ENCODE peak calls at places on chromosomes 6 and 20, in six cellular contexts. A, S, E, H, O and W are unnamed samples. For H3K4me1, the result is how much of the 10 kb centered on the place peaks cover.

GRCh38 chr20:38723069-38723981 is 961 bp upstream of the SLC32A1 start:
- DNase-seq in E (no peak), S (no peak), A (no peak), H (no peak), O (peak), W (no peak)

GRCh38 chr6:137033828-137034227 is 10.9 kb downstream of the IL20RA start:
- DNase-seq in A (no peak), S (no peak), O (no peak), E (no peak), H (no peak), W (no peak)

GRCh38 chr6:11785953-11786579 is 7.5 kb upstream of the ADTRP start:
- DNase-seq in S (peak), E (no peak), H (no peak), O (no peak), A (no peak), W (no peak)

GRCh38 chr6:152749336-152749735 is 1.3 kb upstream of the VIP start:
- DNase-seq in E (no peak), H (no peak), S (no peak), O (no peak), A (no peak), W (no peak)

GRCh38 chr6:109760208-109760607 is 69.1 kb downstream of the FIG4 start:
- DNase-seq in O (no peak), S (no peak), A (no peak), H (no peak), E (no peak), W (no peak)

GRCh38 chr6:106087548-106088325 is 1.6 kb downstream of the PRDM1 start:
- DNase-seq in E (peak), O (peak), H (no peak), A (no peak), S (no peak), W (no peak)

GRCh38 chr6:139392834-139393233 is 18.4 kb upstream of the CITED2 start:
- DNase-seq in S (no peak), E (no peak), A (no peak), H (no peak), O (no peak), W (no peak)

GRCh38 chr20:15618912-15619311 is 954.3 kb downstream of the KIF16B start:
- DNase-seq in A (no peak), H (no peak), S (no peak), E (no peak), O (no peak), W (no peak)

GRCh38 chr6:53517021-53517420 is 27.9 kb downstream of the GCLC start:
- DNase-seq in O (no peak), S (no peak), H (no peak), A (no peak), E (no peak), W (no peak)

GRCh38 chr20:51366155-51366886 is 176.2 kb downstream of the NFATC2 start:
- DNase-seq in H (no peak), O (no peak), A (peak), E (peak), S (peak), W (no peak)

DNA sequence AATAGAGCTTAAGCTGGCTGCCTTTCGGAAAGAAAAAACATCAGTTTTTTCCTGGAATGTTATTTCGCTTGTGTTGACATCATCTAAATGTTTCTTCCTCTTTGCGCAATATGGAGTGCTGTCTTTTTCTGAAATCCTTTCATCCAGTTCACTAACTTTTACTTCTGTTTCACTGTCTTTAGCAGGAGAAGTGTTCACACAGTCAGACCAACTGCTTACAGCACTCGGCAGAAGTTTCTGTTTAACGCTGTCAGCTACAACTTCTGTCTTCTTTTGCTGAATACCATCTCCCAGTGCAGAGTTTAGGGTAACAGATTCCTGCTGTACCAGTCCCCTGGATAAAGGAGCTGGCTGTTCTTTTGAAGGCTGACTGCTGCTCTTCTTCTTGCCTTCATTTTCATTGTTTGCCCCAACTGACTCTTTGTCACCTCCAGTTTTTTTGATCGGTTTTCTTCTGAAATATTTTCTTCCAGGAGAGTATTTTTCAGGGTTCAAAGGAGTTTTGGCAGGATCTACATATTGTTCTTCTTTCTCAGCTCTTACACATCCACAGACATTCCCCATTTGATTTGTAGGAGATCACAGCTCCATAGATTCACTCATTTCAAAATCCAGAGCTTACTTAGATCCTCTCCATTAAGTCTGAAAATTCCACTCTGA is 50.0 kb upstream of the DST start:
- DNase-seq in E (no peak), O (no peak), H (no peak), S (no peak), A (no peak), W (no peak)
- H3K4me1 ChIP-seq in E (under half), O (under half), H (under half), S (under half), A (under half), W (under half)

DNA sequence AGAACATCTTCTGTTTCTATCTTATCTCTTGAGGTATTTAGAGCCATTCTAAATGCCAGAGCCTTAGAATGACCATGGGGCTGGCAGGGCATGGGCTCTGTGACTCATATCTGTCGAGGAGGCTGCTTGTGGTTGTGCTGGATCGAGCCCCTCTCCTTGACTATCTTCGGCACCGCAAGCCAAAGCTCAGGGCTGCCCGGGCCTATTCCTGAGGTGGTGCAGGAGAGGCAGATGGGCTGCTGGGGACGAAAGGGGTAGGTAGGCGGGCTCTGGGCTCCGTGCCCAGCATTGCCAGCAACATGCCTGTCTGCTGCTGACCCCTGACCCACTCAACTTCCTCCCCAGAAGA is 89.9 kb downstream of the NOL4L start:
- DNase-seq in S (no peak), A (no peak), H (no peak), E (no peak), O (no peak), W (no peak)
- H3K4me1 ChIP-seq in S (under half), A (under half), H (under half), E (under half), O (under half), W (under half)

GRCh38 chr20:57696401-57696961 is 13.3 kb downstream of the PMEPA1 start:
- DNase-seq in S (no peak), A (no peak), O (no peak), E (no peak), H (no peak), W (no peak)
- H3K4me1 ChIP-seq in S (under half), A (under half), O (under half), E (under half), H (half or more), W (under half)

DNA sequence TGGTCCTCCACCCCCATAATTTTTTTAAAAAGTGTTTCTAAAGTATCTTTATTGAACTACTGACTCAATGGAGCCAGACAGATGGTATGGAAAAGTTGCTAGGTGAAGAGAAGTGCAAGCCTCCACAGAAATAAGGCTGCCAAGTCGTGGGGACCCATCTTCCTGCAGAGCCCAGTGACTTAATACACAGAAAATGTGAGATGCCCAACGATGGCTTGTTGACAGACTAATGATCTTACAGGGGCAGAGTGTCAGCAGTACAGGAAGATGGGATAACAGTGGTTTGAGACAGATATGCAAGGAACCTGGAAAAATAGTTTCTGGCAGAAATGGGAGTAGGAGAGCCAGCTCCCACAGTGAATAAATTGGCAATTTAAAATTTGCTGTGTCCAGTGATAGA is 43.2 kb downstream of the FYN start:
- DNase-seq in E (no peak), A (no peak), S (no peak), O (no peak), H (no peak), W (no peak)
- H3K4me1 ChIP-seq in E (half or more), A (under half), S (under half), O (under half), H (half or more), W (under half)

GRCh38 chr6:43090557-43090952 is 14.4 kb downstream of the PTK7 start:
- DNase-seq in O (peak), H (no peak), S (no peak), E (no peak), A (no peak), W (no peak)
- H3K4me1 ChIP-seq in O (under half), H (under half), S (under half), E (under half), A (under half), W (under half)

DNA sequence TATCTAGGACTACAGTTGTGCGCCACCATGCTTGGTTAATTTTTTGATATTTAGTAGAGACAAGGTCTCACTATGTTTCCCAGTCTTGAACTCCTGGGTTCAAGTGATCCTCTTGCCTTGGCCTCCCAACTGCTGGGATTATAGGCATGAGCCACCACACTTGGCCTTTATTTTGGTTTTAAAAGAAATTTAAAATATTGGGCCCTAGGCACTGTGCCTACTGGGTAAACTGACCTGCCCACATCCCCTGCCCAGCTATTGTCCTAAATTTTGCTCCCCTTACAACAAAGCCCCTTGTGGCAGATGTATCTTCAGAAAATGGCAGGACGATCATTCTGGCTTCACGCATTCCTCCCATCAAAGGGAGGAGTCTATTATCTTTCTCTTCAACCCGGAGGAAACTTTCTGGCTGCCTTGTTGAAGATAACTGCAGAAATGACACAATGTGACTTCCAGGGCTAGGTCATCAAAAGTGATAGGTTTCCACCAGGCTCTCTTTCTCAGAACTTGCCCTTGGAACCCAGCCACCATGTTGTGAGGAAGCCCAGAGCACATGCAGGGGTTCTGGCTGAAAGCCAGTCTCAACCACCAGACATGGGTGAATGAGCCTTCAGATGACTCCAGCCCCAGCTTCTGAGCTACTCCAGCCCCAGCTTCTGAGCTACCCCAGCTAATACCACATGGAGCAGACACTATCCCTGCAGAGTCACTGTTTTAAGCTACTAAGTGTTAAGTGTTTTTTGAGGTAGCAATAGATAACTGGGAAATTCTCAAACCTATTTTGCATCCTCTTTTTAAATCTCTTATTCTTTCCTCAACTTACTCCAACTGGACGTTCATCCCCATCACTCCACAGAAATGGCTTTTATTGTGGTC is 4.6 kb upstream of the GUCA1B start:
- DNase-seq in O (no peak), A (no peak), E (no peak), S (no peak), H (peak), W (no peak)
- H3K4me1 ChIP-seq in O (under half), A (under half), E (under half), S (under half), H (under half), W (under half)

GRCh38 chr20:34404803-34405202 is 41.7 kb downstream of the ITCH start:
- DNase-seq in O (no peak), A (no peak), H (no peak), E (no peak), S (no peak), W (no peak)
- H3K4me1 ChIP-seq in O (under half), A (under half), H (under half), E (under half), S (under half), W (under half)